ENCODE peak calls at places on chromosome X, in six cellular contexts. H is HS-5, W is endothelial cell of umbilical vein, D is RPMI8226, P is tibial nerve, U is myocyte. O is an unnamed sample.

GRCh38 chrX:40628506-40628905 is 5.3 kb downstream of the MPC1L start:
- DNase-seq in W (no peak), H (no peak), D (no peak), U (no peak), P (no peak), O (no peak)

GRCh38 chrX:134369576-134369975 is 90.4 kb upstream of the HPRT1 start:
- DNase-seq in P (no peak), D (no peak), U (no peak), W (no peak), H (no peak), O (no peak)

GRCh38 chrX:154136627-154137161 is 7.3 kb upstream of the OPN1LW start:
- DNase-seq in H (peak; percentile 2), W (peak; percentile 54), D (peak; percentile 69), P (peak; percentile 15), U (peak; percentile 14), O (peak; percentile 71)

GRCh38 chrX:101220881-101221280 is 1.3 kb downstream of the DRP2 start:
- DNase-seq in P (no peak), W (no peak), D (no peak), U (no peak), H (no peak), O (no peak)

GRCh38 chrX:42996861-42997260 is 218.9 kb upstream of the PPP1R2C start:
- DNase-seq in P (no peak), U (no peak), D (no peak), H (no peak), W (peak; percentile 89), O (no peak)

GRCh38 chrX:3815896-3816664 is 102.6 kb upstream of the PRKX start:
- DNase-seq in H (no peak), U (peak; percentile 35), W (peak; percentile 28), P (no peak), D (peak; percentile 48), O (peak; percentile 67)

GRCh38 chrX:71492086-71493065 is 40.5 kb upstream of the OGT start:
- DNase-seq in P (peak; percentile 16), D (peak; percentile 55), H (no peak), W (peak; percentile 40), U (peak; percentile 18), O (no peak)

GRCh38 chrX:149950681-149951080 is 12.4 kb upstream of the EOLA2 start:
- DNase-seq in W (peak; percentile 62), D (peak; percentile 21), H (no peak), U (peak; percentile 54), P (no peak), O (no peak)

O was measured in heart left ventricle.